ENCODE peak calls at places on chromosome 5, in ten cellular contexts. B is amygdala; U is CD8-positive, alpha-beta memory T cell; Q is posterior cingulate gyrus; O is fibroblast of gingiva; C is T-cell; R is mesothelial cell of epicardium; M is left cardiac atrium; L is stimulated activated CD8-positive, alpha-beta memory T cell treated with anti-CD3 and anti-CD28 coated beads, Interleukin-15, amount 100 ng/mL, for 1 hour; J is NCI-H2029. W is an unnamed sample.

GRCh38 chr5:91938441-91938840 is 555.3 kb upstream of the ARRDC3 start:
- DNase-seq in J (no peak), Q (no peak), M (no peak), C (no peak), B (no peak), L (no peak), O (no peak), R (no peak), U (no peak), W (no peak)

GRCh38 chr5:113081881-113082546 is 105.4 kb downstream of the DCP2 start:
- DNase-seq in U (no peak), O (peak), Q (no peak), L (no peak), C (no peak), B (no peak), M (no peak), R (no peak), J (no peak), W (no peak)

GRCh38 chr5:136209346-136209910 is 16.5 kb upstream of the SMIM32 start:
- DNase-seq in M (no peak), B (no peak), L (no peak), U (no peak), O (no peak), Q (no peak), J (no peak), C (no peak), R (no peak), W (no peak)

GRCh38 chr5:33011803-33012202 is 300.7 kb downstream of the NPR3 start:
- DNase-seq in J (no peak), L (no peak), B (no peak), U (no peak), R (no peak), M (no peak), C (no peak), O (no peak), Q (no peak), W (peak)

GRCh38 chr5:106481375-106481774 is 1189.4 kb downstream of the EFNA5 start:
- DNase-seq in B (no peak), U (no peak), J (no peak), L (no peak), O (no peak), C (no peak), M (no peak), R (no peak), Q (no peak), W (no peak)

GRCh38 chr5:89327621-89328020 is 444.6 kb upstream of the MEF2C start:
- DNase-seq in C (no peak), J (no peak), U (no peak), R (no peak), O (peak), M (no peak), L (no peak), Q (no peak), B (no peak), W (no peak)

GRCh38 chr5:177512736-177513380 is 3.2 kb upstream of the DOK3 start:
- DNase-seq in O (no peak), J (no peak), L (no peak), M (no peak), Q (no peak), U (no peak), R (no peak), C (no peak), B (no peak), W (no peak)

GRCh38 chr5:145944328-145944727 is 8.0 kb downstream of the SH3RF2 start:
- DNase-seq in B (no peak), R (no peak), L (no peak), J (no peak), C (no peak), U (no peak), M (no peak), O (no peak), Q (no peak), W (no peak)

GRCh38 chr5:142817961-142818431 is 47.8 kb downstream of the ARHGAP26 start:
- DNase-seq in M (no peak), Q (no peak), R (no peak), U (no peak), B (no peak), J (no peak), L (no peak), C (no peak), O (peak), W (no peak)

GRCh38 chr5:53766683-53767082 is 206.2 kb downstream of the NDUFS4 start:
- DNase-seq in L (no peak), J (no peak), Q (no peak), O (no peak), B (no peak), C (no peak), M (no peak), U (no peak), R (no peak), W (no peak)

GRCh38 chr5:62596096-62596495 is 17.5 kb downstream of the LRRC70 start:
- DNase-seq in B (no peak), J (no peak), L (no peak), O (peak), Q (no peak), C (no peak), M (no peak), U (no peak), R (no peak), W (no peak)

GRCh38 chr5:128038641-128039040 is 44.9 kb upstream of the SLC12A2 start:
- DNase-seq in O (no peak), B (no peak), R (no peak), Q (no peak), M (no peak), C (no peak), U (no peak), J (no peak), L (no peak), W (no peak)

GRCh38 chr5:102858808-102859207 is 103.7 kb downstream of the PAM start:
- DNase-seq in J (no peak), B (no peak), L (no peak), U (no peak), C (no peak), R (no peak), M (no peak), O (peak), Q (no peak), W (no peak)

GRCh38 chr5:178537467-178538381 is 52.5 kb downstream of the COL23A1 start:
- DNase-seq in B (no peak), M (no peak), Q (no peak), O (no peak), U (no peak), L (no peak), J (no peak), C (no peak), R (no peak), W (no peak)

GRCh38 chr5:78496373-78496772 is 136.0 kb downstream of the SCAMP1 start:
- DNase-seq in J (no peak), R (no peak), O (no peak), C (no peak), B (no peak), U (no peak), L (no peak), Q (no peak), M (peak), W (no peak)

GRCh38 chr5:112366987-112367386 is 52.1 kb downstream of the EPB41L4A start:
- DNase-seq in O (no peak), J (peak), B (no peak), U (no peak), Q (no peak), M (no peak), L (no peak), R (no peak), C (no peak), W (no peak)

GRCh38 chr5:142871056-142871879 is 101.1 kb downstream of the ARHGAP26 start:
- DNase-seq in B (no peak), O (no peak), Q (no peak), U (no peak), M (no peak), J (peak), L (no peak), R (no peak), C (no peak), W (no peak)

GRCh38 chr5:52760695-52761366 is 26.9 kb upstream of the ITGA1 start:
- DNase-seq in M (no peak), Q (no peak), C (no peak), J (no peak), U (no peak), L (no peak), O (no peak), R (no peak), B (no peak), W (no peak)

GRCh38 chr5:505946-506555 is 18.2 kb downstream of the SLC9A3 start:
- DNase-seq in L (no peak), C (no peak), R (no peak), M (no peak), O (no peak), Q (no peak), B (no peak), U (no peak), J (peak), W (peak)

GRCh38 chr5:171092194-171092593 is 216.9 kb upstream of the TLX3 start:
- DNase-seq in Q (no peak), R (no peak), O (peak), J (no peak), U (no peak), C (no peak), L (no peak), M (no peak), B (no peak), W (no peak)

GRCh38 chr5:141369994-141370848 is at the start of gene PCDHGB3:
- DNase-seq in Q (no peak), O (peak), R (no peak), B (no peak), U (peak), M (peak), J (no peak), C (peak), L (peak), W (no peak)

GRCh38 chr5:34496258-34496657 is 159.9 kb upstream of the RAI14 start:
- DNase-seq in L (no peak), C (no peak), R (no peak), J (no peak), O (no peak), U (no peak), B (no peak), Q (no peak), M (no peak), W (no peak)

W was measured in DMS79 treated with DMSO at 0.1 percent for 48 hours.